ENCODE peak calls at places on chromosome 15, in seven cellular contexts. D is IMR-90, S is HCT116, Z is HepG2, W is GM12878, F is K562, U is H1. V is an unnamed sample.

GRCh38 chr15:25242957-25243799 is 195.6 kb downstream of the UBE3A start:
- DNase-seq in W (no peak), F (no peak), S (no peak), D (no peak), Z (no peak), U (no peak), V (no peak)

GRCh38 chr15:56058986-56059385 is 65.6 kb upstream of the NEDD4 start:
- DNase-seq in F (no peak), U (no peak), W (no peak), Z (no peak), D (no peak), S (no peak), V (no peak)

GRCh38 chr15:39404767-39405173 is 176.1 kb upstream of the THBS1 start:
- DNase-seq in F (peak), D (peak), W (no peak), S (no peak), Z (no peak), U (no peak), V (no peak)

GRCh38 chr15:89442671-89443307 is 53.6 kb downstream of the RHCG start:
- DNase-seq in F (peak), S (peak), U (peak), D (peak), Z (peak), W (no peak), V (peak)

GRCh38 chr15:51348688-51349087 is 7.2 kb downstream of the GLDN start:
- DNase-seq in W (peak), D (no peak), F (no peak), U (no peak), Z (no peak), S (no peak), V (no peak)

GRCh38 chr15:94070341-94071275 is 160.8 kb upstream of the MCTP2 start:
- DNase-seq in Z (no peak), D (no peak), U (no peak), W (no peak), S (no peak), F (no peak), V (peak)

GRCh38 chr15:70182858-70183695 is 85.4 kb upstream of the TLE3 start:
- DNase-seq in S (no peak), U (no peak), D (no peak), Z (no peak), W (no peak), F (no peak), V (peak)

GRCh38 chr15:85412956-85413854 is 32.8 kb downstream of the AKAP13 start:
- DNase-seq in Z (peak), D (peak), W (peak), U (peak), F (no peak), S (peak), V (peak)

GRCh38 chr15:77819841-77820728 is 187.4 kb upstream of the LINGO1 start:
- DNase-seq in W (no peak), D (no peak), F (peak), U (no peak), S (peak), Z (peak), V (peak)

GRCh38 chr15:41284425-41285177 is 47.8 kb downstream of the OIP5 start:
- DNase-seq in D (no peak), U (no peak), S (no peak), F (peak), W (no peak), Z (peak), V (peak)

GRCh38 chr15:72358532-72359180 is 17.2 kb downstream of the HEXA start:
- DNase-seq in D (peak), F (peak), U (no peak), S (no peak), Z (peak), W (no peak), V (no peak)

GRCh38 chr15:57972801-57973311 is 92.7 kb downstream of the ALDH1A2 start:
- DNase-seq in U (no peak), W (no peak), F (no peak), D (no peak), Z (no peak), S (no peak), V (no peak)

GRCh38 chr15:51775967-51776816 is 24.8 kb downstream of the TMOD2 start:
- DNase-seq in S (peak), D (peak), W (peak), F (peak), Z (peak), U (no peak), V (peak)

GRCh38 chr15:38702178-38702912 is 137.7 kb upstream of the RASGRP1 start:
- DNase-seq in S (no peak), U (no peak), W (no peak), Z (peak), D (no peak), F (no peak), V (no peak)

GRCh38 chr15:77682564-77682963 is 49.9 kb upstream of the LINGO1 start:
- DNase-seq in Z (no peak), W (no peak), U (no peak), F (no peak), S (no peak), D (no peak), V (no peak)

GRCh38 chr15:84398763-84399701 is 163.5 kb downstream of the GOLGA6L4 start:
- DNase-seq in W (no peak), D (no peak), S (no peak), Z (no peak), F (no peak), U (no peak), V (no peak)

GRCh38 chr15:28919679-28920655 is 34.2 kb downstream of the APBA2 start:
- DNase-seq in Z (no peak), W (no peak), F (no peak), D (no peak), S (no peak), U (no peak), V (no peak)

GRCh38 chr15:28917791-28918140 is 32.0 kb downstream of the APBA2 start:
- DNase-seq in F (no peak), Z (no peak), W (no peak), U (no peak), S (no peak), D (no peak), V (no peak)

GRCh38 chr15:28919201-28919627 is 33.4 kb downstream of the APBA2 start:
- DNase-seq in F (no peak), W (no peak), S (no peak), D (no peak), U (no peak), Z (no peak), V (peak)

GRCh38 chr15:28915935-28916334 is 30.2 kb downstream of the APBA2 start:
- DNase-seq in D (no peak), W (no peak), Z (no peak), F (no peak), S (no peak), U (no peak), V (no peak)

DNA sequence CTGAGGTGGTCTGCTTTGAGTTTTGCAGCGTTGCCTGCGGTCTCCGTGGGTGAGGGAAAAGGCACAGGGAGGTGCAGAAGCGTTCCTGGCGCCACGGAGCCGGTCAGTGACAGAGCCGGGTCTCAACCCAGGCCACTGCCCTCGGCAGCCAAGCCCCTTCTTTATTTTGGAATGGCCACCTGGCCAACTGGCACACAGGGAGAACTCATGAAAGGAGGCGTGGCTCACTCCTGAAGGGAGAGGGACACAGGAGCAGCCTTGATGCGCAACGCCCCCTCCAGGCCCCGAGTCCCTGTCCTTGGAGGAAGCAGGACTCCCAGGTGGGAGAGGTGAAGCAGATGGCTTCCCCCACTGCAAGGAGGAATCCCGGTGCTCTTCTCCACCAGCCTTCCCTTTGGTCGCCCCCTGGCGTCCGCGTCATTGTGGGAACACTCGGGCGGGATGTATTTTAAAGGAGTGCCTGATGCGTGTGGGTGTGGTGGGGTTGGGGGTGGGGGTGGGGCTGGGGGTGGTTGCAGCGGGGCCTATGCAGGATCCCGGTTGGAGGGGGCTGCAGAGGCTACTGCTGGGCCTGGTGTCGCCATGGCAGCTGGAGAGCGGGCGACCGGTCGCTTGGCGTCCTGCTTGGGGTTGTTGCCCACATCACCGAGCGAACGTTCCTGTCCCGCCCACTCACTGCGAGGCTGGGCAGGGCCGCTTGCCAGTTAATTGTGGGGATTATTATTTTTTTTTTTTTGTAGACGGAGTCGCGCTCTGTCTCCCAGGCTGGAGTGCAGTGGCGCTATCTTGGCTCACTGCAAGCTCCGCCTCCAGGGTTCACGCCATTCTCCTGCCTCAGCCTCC is 32.6 kb downstream of the APBA2 start:
- DNase-seq in D (no peak), Z (peak), S (peak), W (no peak), U (peak), F (peak), V (peak)
- TF ChIP-seq CEBPB in D (no peak), Z (no peak), S (no peak), W (no peak), U (no peak), F (no peak), V (no peak)

DNA sequence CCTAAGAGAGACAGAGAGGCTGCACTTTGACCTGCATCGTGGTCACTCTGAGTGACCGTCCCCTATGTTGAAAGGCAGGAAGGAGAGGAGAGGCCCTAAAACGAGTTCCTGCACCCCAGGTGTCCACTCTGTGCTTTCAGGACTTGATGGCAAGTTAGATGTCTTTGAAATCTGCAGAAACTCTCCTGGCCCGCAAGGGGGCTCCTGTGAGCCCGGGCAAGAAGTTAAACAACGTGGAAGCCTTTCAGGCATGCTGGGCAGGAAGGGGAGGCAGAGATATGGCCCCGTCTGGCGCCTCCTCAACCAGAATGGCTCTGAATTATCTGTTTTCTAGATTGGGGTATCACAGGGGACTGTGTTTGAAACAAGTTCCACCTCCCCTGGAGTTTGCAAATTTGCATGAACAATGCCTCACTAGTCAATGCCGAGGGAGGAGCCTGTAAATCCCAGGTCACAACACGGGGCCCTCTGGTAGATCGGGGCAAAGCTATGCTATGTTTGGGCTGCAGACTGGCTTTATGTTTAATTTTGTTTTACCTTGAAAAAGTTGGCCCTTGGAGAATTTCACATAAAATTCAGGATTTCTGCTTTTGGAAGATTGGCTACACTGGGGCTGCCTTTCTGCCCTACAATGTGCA is 9.8 kb downstream of the CTXND1 start:
- DNase-seq in S (peak), Z (peak), U (peak), F (peak), W (no peak), D (peak), V (peak)
- TF ChIP-seq CEBPB in S (no peak), Z (no peak), U (no peak), F (no peak), W (no peak), D (no peak), V (no peak)

DNA sequence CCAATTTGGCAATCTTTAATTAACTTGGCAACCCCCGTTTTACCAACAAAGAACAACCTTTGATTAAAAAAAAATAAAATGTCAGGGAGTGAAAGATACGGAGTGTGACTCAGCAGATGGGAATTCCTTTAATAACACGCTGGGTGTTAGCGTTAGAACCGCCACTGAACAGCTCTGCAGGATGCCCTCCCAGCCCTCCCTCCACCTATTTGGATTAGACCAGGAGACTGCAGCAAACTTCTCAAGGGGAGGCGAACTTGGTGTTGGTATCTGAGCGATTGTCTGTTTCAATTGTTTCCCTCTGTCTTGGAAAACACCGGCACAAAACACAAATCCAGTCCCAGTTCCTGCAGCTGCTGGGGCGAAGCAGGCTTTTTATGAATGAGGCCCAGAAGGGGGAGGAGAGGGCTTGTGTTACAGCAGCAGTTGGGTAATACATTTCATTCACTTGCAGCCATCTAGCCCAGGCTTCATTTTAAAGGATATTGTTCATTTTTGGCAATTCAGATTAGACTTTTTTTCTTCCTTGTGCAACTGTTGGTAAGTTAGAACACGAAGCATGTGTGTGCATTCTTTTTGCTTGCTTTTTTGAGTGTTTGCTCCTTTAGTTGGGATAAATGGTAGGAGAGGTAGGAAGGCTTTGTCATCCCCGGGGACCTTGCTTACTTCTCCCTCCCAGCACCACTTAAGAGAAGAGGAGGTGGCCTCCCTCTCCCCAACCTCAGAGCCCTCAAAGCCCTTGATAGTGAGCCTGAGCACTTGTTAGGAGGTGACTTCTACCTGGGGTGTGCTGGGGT is 152.3 kb downstream of the IGF1R start:
- DNase-seq in F (no peak), W (no peak), Z (peak), D (peak), S (peak), U (peak), V (peak)
- TF ChIP-seq CEBPB in F (no peak), W (no peak), Z (peak), D (peak), S (peak), U (peak), V (peak)

DNA sequence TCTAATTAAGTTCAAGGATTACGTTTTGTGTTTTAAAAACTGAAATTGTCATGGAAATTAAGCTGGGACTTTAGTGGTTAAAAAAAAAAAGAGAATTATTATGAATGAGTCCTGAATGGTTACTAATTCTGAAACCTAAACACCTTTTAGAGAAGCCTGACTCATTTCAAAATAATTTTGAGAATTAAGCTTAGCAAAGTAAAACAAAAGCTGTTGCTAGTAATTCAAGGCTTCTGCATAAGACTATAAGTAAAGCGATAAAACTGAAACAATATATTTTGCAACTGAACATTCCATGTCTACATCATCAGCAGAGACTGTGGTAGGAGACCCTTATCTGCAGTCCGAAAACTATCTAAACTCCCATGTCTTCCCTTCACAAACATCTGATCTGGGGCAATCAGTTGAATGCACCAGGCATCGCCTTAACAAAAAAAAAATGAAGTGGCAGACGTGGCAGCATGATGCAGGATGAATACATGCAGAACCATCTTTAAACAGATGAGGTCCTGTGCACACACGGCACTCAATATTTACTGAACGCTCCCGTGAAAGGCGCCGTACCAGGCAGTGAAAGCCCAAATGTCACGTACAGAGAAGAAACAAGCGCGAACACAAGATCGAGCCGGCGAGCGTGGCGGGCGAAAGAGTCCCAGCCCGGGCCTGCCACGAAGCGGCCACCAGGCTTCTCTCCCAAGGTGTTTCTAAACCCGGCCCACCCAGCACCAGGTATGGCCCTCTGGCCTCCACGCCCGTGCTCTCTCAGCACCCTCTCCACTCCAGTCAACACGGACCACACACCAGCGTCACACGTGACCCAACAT is 63.1 kb downstream of the CHSY1 start:
- DNase-seq in D (peak), U (no peak), S (no peak), W (peak), F (no peak), Z (no peak), V (no peak)
- TF ChIP-seq CEBPB in D (peak), U (no peak), S (no peak), W (no peak), F (no peak), Z (no peak), V (no peak)

GRCh38 chr15:59828871-59829270 is 139.8 kb upstream of the BNIP2 start:
- DNase-seq in D (no peak), U (no peak), S (no peak), F (no peak), W (no peak), Z (no peak), V (no peak)
- TF ChIP-seq CEBPB in D (no peak), U (no peak), S (no peak), F (no peak), W (no peak), Z (no peak), V (no peak)

GRCh38 chr15:91265431-91265940 is 165.4 kb downstream of the SV2B start:
- DNase-seq in W (no peak), Z (no peak), D (no peak), S (no peak), U (no peak), F (no peak), V (no peak)

GRCh38 chr15:91270747-91271146 is 170.7 kb downstream of the SV2B start:
- DNase-seq in F (no peak), Z (no peak), U (no peak), W (no peak), D (no peak), S (no peak), V (no peak)

GRCh38 chr15:91264651-91265351 is 164.7 kb downstream of the SV2B start:
- DNase-seq in D (no peak), F (no peak), U (no peak), Z (no peak), W (no peak), S (no peak), V (no peak)

GRCh38 chr15:91271565-91272153 is 171.6 kb downstream of the SV2B start:
- DNase-seq in U (no peak), W (peak), D (peak), Z (peak), S (peak), F (peak), V (peak)

GRCh38 chr15:91268510-91268909 is 168.5 kb downstream of the SV2B start:
- DNase-seq in Z (no peak), U (no peak), D (no peak), F (peak), W (no peak), S (peak), V (peak)
- TF ChIP-seq CEBPB in Z (no peak), U (peak), D (no peak), F (peak), W (no peak), S (no peak), V (no peak)

GRCh38 chr15:90872481-90873184 is 4.2 kb downstream of the FURIN start:
- DNase-seq in D (peak), Z (peak), W (no peak), U (no peak), F (peak), S (no peak), V (no peak)
- TF ChIP-seq CEBPB in D (no peak), Z (no peak), W (no peak), U (no peak), F (no peak), S (no peak), V (no peak)

DNA sequence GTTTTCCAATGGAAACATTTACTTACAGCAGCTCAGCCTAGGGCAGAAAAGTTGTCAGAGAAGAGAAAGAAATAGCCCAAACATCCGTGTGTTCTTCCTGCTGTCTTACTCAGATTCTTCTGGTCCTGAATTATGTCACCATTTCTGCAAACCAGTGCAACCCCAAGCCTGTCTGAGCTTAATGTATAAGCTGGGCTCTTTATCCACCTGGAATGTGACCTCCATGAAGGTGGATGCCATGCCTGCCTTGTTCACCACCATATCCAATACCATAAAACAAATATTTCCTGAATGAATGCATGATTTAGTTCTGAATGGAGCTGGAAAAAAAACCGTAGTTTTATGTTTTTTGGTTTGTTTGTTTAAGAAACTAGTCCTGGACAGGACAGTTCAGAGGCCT is 150.9 kb downstream of the RYR3 start:
- DNase-seq in D (no peak), S (no peak), Z (no peak), F (no peak), W (no peak), U (no peak), V (no peak)
- TF ChIP-seq CEBPB in D (no peak), S (no peak), Z (no peak), F (no peak), W (no peak), U (no peak), V (no peak)

GRCh38 chr15:75732206-75732808 is 19.7 kb upstream of the CSPG4 start:
- DNase-seq in S (no peak), W (no peak), D (no peak), F (no peak), Z (no peak), U (no peak), V (no peak)
- TF ChIP-seq CEBPB in S (no peak), W (no peak), D (no peak), F (no peak), Z (no peak), U (no peak), V (no peak)

V was measured in A549.